ENCODE peak calls at places on chromosomes 12 and 14, in four cellular contexts. B, J, V and O are unnamed samples.

GRCh38 chr14:90488256-90488655 is 91.4 kb downstream of the CALM1 start:
- DNase-seq in B (no peak), J (no peak), V (no peak), O (no peak)

GRCh38 chr12:23742574-23742973 is 206.9 kb downstream of the SOX5 start:
- DNase-seq in B (no peak), J (no peak), V (no peak), O (no peak)

GRCh38 chr12:103832048-103832798 is 8.8 kb downstream of the NT5DC3 start:
- DNase-seq in B (no peak), J (no peak), V (no peak), O (no peak)

GRCh38 chr12:6607751-6608591 is 792 bp upstream of the CHD4 start:
- DNase-seq in B (peak), J (peak), V (peak), O (no peak)

GRCh38 chr14:38839743-38840375 is 263.2 kb downstream of the SEC23A start:
- DNase-seq in B (no peak), J (no peak), V (no peak), O (no peak)

GRCh38 chr12:7916936-7917335 is 19.1 kb downstream of the SLC2A3 start:
- DNase-seq in B (no peak), J (no peak), V (no peak), O (no peak)

GRCh38 chr12:49627752-49628360 is 4.5 kb downstream of the PRPF40B start:
- DNase-seq in B (no peak), J (no peak), V (no peak), O (no peak)

GRCh38 chr12:122851820-122852219 is 16.6 kb downstream of the HIP1R start:
- DNase-seq in B (no peak), J (peak), V (no peak), O (no peak)

GRCh38 chr12:21631367-21631766 is 26.3 kb downstream of the LDHB start:
- DNase-seq in B (no peak), J (no peak), V (no peak), O (no peak)

GRCh38 chr12:52208424-52209165 is 16.8 kb upstream of the KRT80 start:
- DNase-seq in B (no peak), J (peak), V (no peak), O (no peak)

GRCh38 chr12:76621582-76622024 is 62.0 kb upstream of the OSBPL8 start:
- DNase-seq in B (peak), J (peak), V (peak), O (no peak)

GRCh38 chr12:19443585-19443984 is 4.3 kb downstream of the AEBP2 start:
- DNase-seq in B (no peak), J (no peak), V (no peak), O (no peak)

GRCh38 chr14:67389261-67389660 is 22.7 kb downstream of the PLEK2 start:
- DNase-seq in B (no peak), J (no peak), V (no peak), O (no peak)

GRCh38 chr12:19025582-19025981 is 104.0 kb upstream of the PLEKHA5 start:
- DNase-seq in B (no peak), J (no peak), V (no peak), O (no peak)

GRCh38 chr14:71235865-71236264 is 328.6 kb downstream of the PCNX1 start:
- DNase-seq in B (no peak), J (peak), V (no peak), O (no peak)

GRCh38 chr14:53553221-53553620 is 400.1 kb upstream of the DDHD1 start:
- DNase-seq in B (no peak), J (no peak), V (no peak), O (no peak)

GRCh38 chr12:44317651-44318126 is 481.8 kb downstream of the TMEM117 start:
- DNase-seq in B (peak), J (no peak), V (no peak), O (peak)

GRCh38 chr12:3446653-3447270 is 44.2 kb upstream of the PRMT8 start:
- DNase-seq in B (no peak), J (no peak), V (no peak), O (no peak)

GRCh38 chr14:104423715-104424405 is 155.7 kb upstream of the C14orf180 start:
- DNase-seq in B (no peak), J (no peak), V (peak), O (no peak)

GRCh38 chr14:70032447-70032846 is 153.2 kb downstream of the SMOC1 start:
- DNase-seq in B (no peak), J (no peak), V (no peak), O (no peak)

GRCh38 chr14:77752799-77753516 is 8.0 kb downstream of the SNW1 start:
- DNase-seq in B (no peak), J (no peak), V (no peak), O (no peak)

GRCh38 chr12:56758728-56759269 is 4.3 kb upstream of the HSD17B6 start:
- DNase-seq in B (no peak), J (no peak), V (no peak), O (no peak)

GRCh38 chr12:5907812-5908211 is 37.2 kb downstream of the ANO2 start:
- DNase-seq in B (no peak), J (no peak), V (no peak), O (no peak)

GRCh38 chr12:47848853-47849252 is 29.1 kb upstream of the HDAC7 start:
- DNase-seq in B (no peak), J (no peak), V (no peak), O (no peak)

GRCh38 chr12:109098142-109098652 is 800 bp downstream of the UNG start:
- DNase-seq in B (no peak), J (peak), V (peak), O (no peak)

GRCh38 chr14:72653026-72653425 is 240.9 kb downstream of the DPF3 start:
- DNase-seq in B (no peak), J (no peak), V (no peak), O (no peak)

GRCh38 chr14:101476931-101477553 is 84.3 kb upstream of the DIO3 start:
- DNase-seq in B (no peak), J (peak), V (peak), O (no peak)

GRCh38 chr14:21846227-21846885 is 172.7 kb upstream of the OR4E1 start:
- DNase-seq in B (peak), J (no peak), V (peak), O (no peak)

GRCh38 chr12:74816398-74817175 is 279.0 kb downstream of the ATXN7L3B start:
- DNase-seq in B (no peak), J (no peak), V (no peak), O (no peak)

GRCh38 chr12:108798551-108799221 is 58.7 kb downstream of the SSH1 start:
- DNase-seq in B (no peak), J (no peak), V (no peak), O (no peak)

GRCh38 chr12:71662861-71663560 is 637 bp downstream of the ZFC3H1 start:
- DNase-seq in B (peak), J (peak), V (peak), O (no peak)

GRCh38 chr14:105116451-105117256 is 51.4 kb upstream of the GPR132 start:
- DNase-seq in B (no peak), J (no peak), V (no peak), O (no peak)

GRCh38 chr14:95018845-95019244 is 138.5 kb downstream of the DICER1 start:
- DNase-seq in B (no peak), J (no peak), V (no peak), O (no peak)

GRCh38 chr14:22598099-22598895 is at the start of gene ABHD4:
- DNase-seq in B (peak), J (peak), V (peak), O (no peak)

GRCh38 chr14:67524152-67524963 is 8.7 kb upstream of the PLEKHH1 start:
- DNase-seq in B (no peak), J (no peak), V (no peak), O (no peak)

GRCh38 chr14:104383088-104383805 is 196.3 kb upstream of the C14orf180 start:
- DNase-seq in B (no peak), J (peak), V (no peak), O (no peak)

GRCh38 chr14:52974406-52974805 is 23.6 kb upstream of the FERMT2 start:
- DNase-seq in B (no peak), J (no peak), V (no peak), O (no peak)

GRCh38 chr12:49339464-49339861 is 2.5 kb upstream of the C1QL4 start:
- DNase-seq in B (no peak), J (no peak), V (peak), O (no peak)

GRCh38 chr14:85535316-85535715 is 5.4 kb downstream of the FLRT2 start:
- DNase-seq in B (no peak), J (no peak), V (no peak), O (no peak)
- H3K4me3 ChIP-seq in B (no peak), J (peak), V (peak), O (peak)

DNA sequence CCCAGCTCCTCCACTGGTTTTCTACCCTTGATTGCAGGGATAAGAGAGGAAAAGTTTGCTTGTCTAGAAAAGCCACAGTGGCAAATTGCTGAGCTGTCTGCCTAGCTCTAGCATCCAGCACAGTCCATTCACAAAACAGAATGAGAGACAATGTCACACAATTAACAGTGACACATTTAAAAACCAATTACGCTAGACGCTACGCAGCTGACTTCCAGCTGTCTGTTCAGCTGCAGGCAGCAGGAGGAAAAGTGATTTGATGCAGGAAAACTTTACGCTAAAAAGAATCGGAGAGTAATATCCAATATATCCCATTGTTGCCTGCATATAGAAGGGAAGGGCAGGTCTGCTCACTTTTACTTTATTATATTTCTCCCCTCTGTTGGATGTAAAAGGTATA is 168.2 kb upstream of the PRICKLE1 start:
- DNase-seq in B (no peak), J (no peak), V (no peak), O (no peak)
- H3K4me3 ChIP-seq in B (no peak), J (no peak), V (no peak), O (no peak)

DNA sequence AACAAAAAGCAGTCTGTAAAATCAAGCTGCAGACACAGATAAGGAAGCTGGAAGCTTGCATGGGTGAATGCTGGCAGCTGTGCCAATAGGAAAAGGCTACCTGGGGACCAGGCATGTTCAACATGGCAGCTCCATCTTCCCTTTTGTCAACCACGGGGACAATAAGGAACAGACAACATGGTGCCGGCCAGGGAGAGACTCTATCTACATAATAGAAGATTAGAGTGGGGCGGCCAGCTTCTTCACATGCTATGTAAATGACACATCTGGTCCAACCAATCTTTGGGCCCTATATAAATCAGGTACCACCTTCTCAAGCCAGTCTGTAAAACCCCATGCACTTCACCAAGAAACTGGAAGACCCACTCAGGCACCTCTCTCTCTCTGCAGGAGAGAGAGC is 157.6 kb downstream of the SUDS3 start:
- DNase-seq in B (no peak), J (no peak), V (no peak), O (no peak)
- H3K4me3 ChIP-seq in B (no peak), J (no peak), V (no peak), O (no peak)

GRCh38 chr12:113222730-113223531 is 1.7 kb downstream of the TPCN1 start:
- DNase-seq in B (peak), J (peak), V (peak), O (no peak)
- H3K4me3 ChIP-seq in B (peak), J (peak), V (peak), O (peak)